ENCODE peak calls at places on chromosome 15, in ten cellular contexts. One of them, this sample, is unnamed.

GRCh38 chr15:31366169-31366734 is 39.6 kb downstream of the KLF13 start:
- DNase-seq in body of pancreas: peak
- DNase-seq in NCI-H510A treated with DMSO at 0.1 percent for 48 hours: no peak
- DNase-seq in NCI-H2171 treated with DMSO at 0.1 percent for 48 hours: no peak
- DNase-seq in HS-27A: no peak
- DNase-seq in B cell: no peak
- DNase-seq in A549: no peak
- DNase-seq in stimulated activated naive B cell treated with anti-CD40 and anti-IgM and Interleukin-4, amounts not matched to agents 10 μg/mL and 1 μg/mL and 100 μg/mL, for 72 hours: no peak
- DNase-seq in stimulated activated effector memory CD8-positive, alpha-beta T cell treated with anti-CD3 and anti-CD28 coated beads, Interleukin-12 subunit alpha, Interleukin-12 subunit beta, amount 100 ng/mL, for 72 hours: no peak
- DNase-seq in cardiac fibroblast: peak
- DNase-seq in this sample: no peak

GRCh38 chr15:90583471-90584252 is 53.9 kb downstream of the CRTC3 start:
- DNase-seq in body of pancreas: no peak
- DNase-seq in NCI-H510A treated with DMSO at 0.1 percent for 48 hours: no peak
- DNase-seq in NCI-H2171 treated with DMSO at 0.1 percent for 48 hours: no peak
- DNase-seq in HS-27A: no peak
- DNase-seq in B cell: no peak
- DNase-seq in A549: no peak
- DNase-seq in stimulated activated naive B cell treated with anti-CD40 and anti-IgM and Interleukin-4, amounts not matched to agents 10 μg/mL and 1 μg/mL and 100 μg/mL, for 72 hours: no peak
- DNase-seq in stimulated activated effector memory CD8-positive, alpha-beta T cell treated with anti-CD3 and anti-CD28 coated beads, Interleukin-12 subunit alpha, Interleukin-12 subunit beta, amount 100 ng/mL, for 72 hours: no peak
- DNase-seq in cardiac fibroblast: no peak
- DNase-seq in this sample: no peak

GRCh38 chr15:84798436-84798946 is 18.7 kb upstream of the ALPK3 start:
- DNase-seq in body of pancreas: no peak
- DNase-seq in NCI-H510A treated with DMSO at 0.1 percent for 48 hours: no peak
- DNase-seq in NCI-H2171 treated with DMSO at 0.1 percent for 48 hours: no peak
- DNase-seq in HS-27A: no peak
- DNase-seq in B cell: no peak
- DNase-seq in A549: no peak
- DNase-seq in stimulated activated naive B cell treated with anti-CD40 and anti-IgM and Interleukin-4, amounts not matched to agents 10 μg/mL and 1 μg/mL and 100 μg/mL, for 72 hours: no peak
- DNase-seq in stimulated activated effector memory CD8-positive, alpha-beta T cell treated with anti-CD3 and anti-CD28 coated beads, Interleukin-12 subunit alpha, Interleukin-12 subunit beta, amount 100 ng/mL, for 72 hours: no peak
- DNase-seq in cardiac fibroblast: no peak
- DNase-seq in this sample: no peak

GRCh38 chr15:65971741-65971995 is 102.4 kb downstream of the RAB11A start:
- DNase-seq in body of pancreas: no peak
- DNase-seq in NCI-H510A treated with DMSO at 0.1 percent for 48 hours: no peak
- DNase-seq in NCI-H2171 treated with DMSO at 0.1 percent for 48 hours: peak
- DNase-seq in HS-27A: no peak
- DNase-seq in B cell: no peak
- DNase-seq in A549: no peak
- DNase-seq in stimulated activated naive B cell treated with anti-CD40 and anti-IgM and Interleukin-4, amounts not matched to agents 10 μg/mL and 1 μg/mL and 100 μg/mL, for 72 hours: no peak
- DNase-seq in stimulated activated effector memory CD8-positive, alpha-beta T cell treated with anti-CD3 and anti-CD28 coated beads, Interleukin-12 subunit alpha, Interleukin-12 subunit beta, amount 100 ng/mL, for 72 hours: no peak
- DNase-seq in cardiac fibroblast: no peak
- DNase-seq in this sample: no peak

GRCh38 chr15:70487380-70487725 is 276.0 kb downstream of the UACA start:
- DNase-seq in body of pancreas: no peak
- DNase-seq in NCI-H510A treated with DMSO at 0.1 percent for 48 hours: no peak
- DNase-seq in NCI-H2171 treated with DMSO at 0.1 percent for 48 hours: no peak
- DNase-seq in HS-27A: no peak
- DNase-seq in B cell: no peak
- DNase-seq in A549: no peak
- DNase-seq in stimulated activated naive B cell treated with anti-CD40 and anti-IgM and Interleukin-4, amounts not matched to agents 10 μg/mL and 1 μg/mL and 100 μg/mL, for 72 hours: no peak
- DNase-seq in stimulated activated effector memory CD8-positive, alpha-beta T cell treated with anti-CD3 and anti-CD28 coated beads, Interleukin-12 subunit alpha, Interleukin-12 subunit beta, amount 100 ng/mL, for 72 hours: no peak
- DNase-seq in cardiac fibroblast: no peak
- DNase-seq in this sample: no peak

GRCh38 chr15:41394924-41395323 is 7.4 kb downstream of the NDUFAF1 start:
- DNase-seq in body of pancreas: no peak
- DNase-seq in NCI-H510A treated with DMSO at 0.1 percent for 48 hours: no peak
- DNase-seq in NCI-H2171 treated with DMSO at 0.1 percent for 48 hours: no peak
- DNase-seq in HS-27A: no peak
- DNase-seq in B cell: no peak
- DNase-seq in A549: no peak
- DNase-seq in stimulated activated naive B cell treated with anti-CD40 and anti-IgM and Interleukin-4, amounts not matched to agents 10 μg/mL and 1 μg/mL and 100 μg/mL, for 72 hours: no peak
- DNase-seq in stimulated activated effector memory CD8-positive, alpha-beta T cell treated with anti-CD3 and anti-CD28 coated beads, Interleukin-12 subunit alpha, Interleukin-12 subunit beta, amount 100 ng/mL, for 72 hours: no peak
- DNase-seq in cardiac fibroblast: no peak
- DNase-seq in this sample: no peak

GRCh38 chr15:100279849-100280248 is 61.9 kb downstream of the ADAMTS17 start:
- DNase-seq in body of pancreas: no peak
- DNase-seq in NCI-H510A treated with DMSO at 0.1 percent for 48 hours: no peak
- DNase-seq in NCI-H2171 treated with DMSO at 0.1 percent for 48 hours: no peak
- DNase-seq in HS-27A: no peak
- DNase-seq in B cell: no peak
- DNase-seq in A549: no peak
- DNase-seq in stimulated activated naive B cell treated with anti-CD40 and anti-IgM and Interleukin-4, amounts not matched to agents 10 μg/mL and 1 μg/mL and 100 μg/mL, for 72 hours: no peak
- DNase-seq in stimulated activated effector memory CD8-positive, alpha-beta T cell treated with anti-CD3 and anti-CD28 coated beads, Interleukin-12 subunit alpha, Interleukin-12 subunit beta, amount 100 ng/mL, for 72 hours: no peak
- DNase-seq in cardiac fibroblast: no peak
- DNase-seq in this sample: no peak

GRCh38 chr15:58517682-58518525 is 86.1 kb downstream of the LIPC start:
- DNase-seq in body of pancreas: no peak
- DNase-seq in NCI-H510A treated with DMSO at 0.1 percent for 48 hours: no peak
- DNase-seq in NCI-H2171 treated with DMSO at 0.1 percent for 48 hours: no peak
- DNase-seq in HS-27A: no peak
- DNase-seq in B cell: peak
- DNase-seq in A549: no peak
- DNase-seq in stimulated activated naive B cell treated with anti-CD40 and anti-IgM and Interleukin-4, amounts not matched to agents 10 μg/mL and 1 μg/mL and 100 μg/mL, for 72 hours: peak
- DNase-seq in stimulated activated effector memory CD8-positive, alpha-beta T cell treated with anti-CD3 and anti-CD28 coated beads, Interleukin-12 subunit alpha, Interleukin-12 subunit beta, amount 100 ng/mL, for 72 hours: no peak
- DNase-seq in cardiac fibroblast: no peak
- DNase-seq in this sample: no peak

GRCh38 chr15:86231864-86232801 is 152.5 kb downstream of the AGBL1 start:
- DNase-seq in body of pancreas: peak
- DNase-seq in NCI-H510A treated with DMSO at 0.1 percent for 48 hours: peak
- DNase-seq in NCI-H2171 treated with DMSO at 0.1 percent for 48 hours: no peak
- DNase-seq in HS-27A: no peak
- DNase-seq in B cell: no peak
- DNase-seq in A549: peak
- DNase-seq in stimulated activated naive B cell treated with anti-CD40 and anti-IgM and Interleukin-4, amounts not matched to agents 10 μg/mL and 1 μg/mL and 100 μg/mL, for 72 hours: no peak
- DNase-seq in stimulated activated effector memory CD8-positive, alpha-beta T cell treated with anti-CD3 and anti-CD28 coated beads, Interleukin-12 subunit alpha, Interleukin-12 subunit beta, amount 100 ng/mL, for 72 hours: no peak
- DNase-seq in cardiac fibroblast: peak
- DNase-seq in this sample: no peak

GRCh38 chr15:94793641-94794040 is 562.3 kb downstream of the MCTP2 start:
- DNase-seq in body of pancreas: no peak
- DNase-seq in NCI-H510A treated with DMSO at 0.1 percent for 48 hours: no peak
- DNase-seq in NCI-H2171 treated with DMSO at 0.1 percent for 48 hours: no peak
- DNase-seq in HS-27A: no peak
- DNase-seq in B cell: no peak
- DNase-seq in A549: no peak
- DNase-seq in stimulated activated naive B cell treated with anti-CD40 and anti-IgM and Interleukin-4, amounts not matched to agents 10 μg/mL and 1 μg/mL and 100 μg/mL, for 72 hours: no peak
- DNase-seq in stimulated activated effector memory CD8-positive, alpha-beta T cell treated with anti-CD3 and anti-CD28 coated beads, Interleukin-12 subunit alpha, Interleukin-12 subunit beta, amount 100 ng/mL, for 72 hours: no peak
- DNase-seq in cardiac fibroblast: no peak
- DNase-seq in this sample: peak

GRCh38 chr15:70327328-70328136 is 229.8 kb upstream of the TLE3 start:
- DNase-seq in body of pancreas: no peak
- DNase-seq in NCI-H510A treated with DMSO at 0.1 percent for 48 hours: no peak
- DNase-seq in NCI-H2171 treated with DMSO at 0.1 percent for 48 hours: no peak
- DNase-seq in HS-27A: no peak
- DNase-seq in B cell: no peak
- DNase-seq in A549: no peak
- DNase-seq in stimulated activated naive B cell treated with anti-CD40 and anti-IgM and Interleukin-4, amounts not matched to agents 10 μg/mL and 1 μg/mL and 100 μg/mL, for 72 hours: no peak
- DNase-seq in stimulated activated effector memory CD8-positive, alpha-beta T cell treated with anti-CD3 and anti-CD28 coated beads, Interleukin-12 subunit alpha, Interleukin-12 subunit beta, amount 100 ng/mL, for 72 hours: no peak
- DNase-seq in cardiac fibroblast: peak
- DNase-seq in this sample: peak

GRCh38 chr15:40096094-40096876 is 12.4 kb downstream of the BMF start:
- DNase-seq in body of pancreas: no peak
- DNase-seq in NCI-H510A treated with DMSO at 0.1 percent for 48 hours: no peak
- DNase-seq in NCI-H2171 treated with DMSO at 0.1 percent for 48 hours: peak
- DNase-seq in HS-27A: no peak
- DNase-seq in B cell: no peak
- DNase-seq in A549: no peak
- DNase-seq in stimulated activated naive B cell treated with anti-CD40 and anti-IgM and Interleukin-4, amounts not matched to agents 10 μg/mL and 1 μg/mL and 100 μg/mL, for 72 hours: no peak
- DNase-seq in stimulated activated effector memory CD8-positive, alpha-beta T cell treated with anti-CD3 and anti-CD28 coated beads, Interleukin-12 subunit alpha, Interleukin-12 subunit beta, amount 100 ng/mL, for 72 hours: no peak
- DNase-seq in cardiac fibroblast: no peak
- DNase-seq in this sample: no peak

GRCh38 chr15:62506217-62506805 is 341.2 kb upstream of the C2CD4B start:
- DNase-seq in body of pancreas: no peak
- DNase-seq in NCI-H510A treated with DMSO at 0.1 percent for 48 hours: no peak
- DNase-seq in NCI-H2171 treated with DMSO at 0.1 percent for 48 hours: no peak
- DNase-seq in HS-27A: peak
- DNase-seq in B cell: no peak
- DNase-seq in A549: peak
- DNase-seq in stimulated activated naive B cell treated with anti-CD40 and anti-IgM and Interleukin-4, amounts not matched to agents 10 μg/mL and 1 μg/mL and 100 μg/mL, for 72 hours: no peak
- DNase-seq in stimulated activated effector memory CD8-positive, alpha-beta T cell treated with anti-CD3 and anti-CD28 coated beads, Interleukin-12 subunit alpha, Interleukin-12 subunit beta, amount 100 ng/mL, for 72 hours: no peak
- DNase-seq in cardiac fibroblast: peak
- DNase-seq in this sample: no peak

GRCh38 chr15:59296181-59296617 is 76.5 kb downstream of the MYO1E start:
- DNase-seq in body of pancreas: no peak
- DNase-seq in NCI-H510A treated with DMSO at 0.1 percent for 48 hours: no peak
- DNase-seq in NCI-H2171 treated with DMSO at 0.1 percent for 48 hours: no peak
- DNase-seq in HS-27A: peak
- DNase-seq in B cell: no peak
- DNase-seq in A549: peak
- DNase-seq in stimulated activated naive B cell treated with anti-CD40 and anti-IgM and Interleukin-4, amounts not matched to agents 10 μg/mL and 1 μg/mL and 100 μg/mL, for 72 hours: no peak
- DNase-seq in stimulated activated effector memory CD8-positive, alpha-beta T cell treated with anti-CD3 and anti-CD28 coated beads, Interleukin-12 subunit alpha, Interleukin-12 subunit beta, amount 100 ng/mL, for 72 hours: no peak
- DNase-seq in cardiac fibroblast: peak
- DNase-seq in this sample: peak

This sample was measured in non-pigmented ciliary epithelial cell.